ENCODE peak calls at places on chromosomes 2 and 18, in six cellular contexts. T, W, J, Q, S and M are unnamed samples.

GRCh38 chr2:144132357-144132756 is 387.6 kb downstream of the ZEB2 start:
- DNase-seq in T (no peak), W (peak), J (peak), Q (no peak), S (no peak), M (no peak)

GRCh38 chr2:109348645-109349554 is 219.9 kb downstream of the SH3RF3 start:
- DNase-seq in T (peak), W (no peak), J (no peak), Q (no peak), S (no peak), M (no peak)

GRCh38 chr2:225584821-225585220 is 185.3 kb downstream of the NYAP2 start:
- DNase-seq in T (no peak), W (no peak), J (peak), Q (no peak), S (no peak), M (no peak)

GRCh38 chr2:108412995-108413726 is 35.4 kb downstream of the SULT1C4 start:
- DNase-seq in T (no peak), W (peak), J (peak), Q (no peak), S (no peak), M (no peak)

GRCh38 chr18:75143851-75144250 is 65.1 kb downstream of the PTGR3 start:
- DNase-seq in T (no peak), W (no peak), J (no peak), Q (no peak), S (no peak), M (no peak)

GRCh38 chr2:6934758-6935638 is 17.8 kb downstream of the RNF144A start:
- DNase-seq in T (no peak), W (no peak), J (no peak), Q (no peak), S (no peak), M (no peak)

GRCh38 chr2:79621252-79621651 is 108.4 kb downstream of the CTNNA2 start:
- DNase-seq in T (no peak), W (no peak), J (no peak), Q (no peak), S (no peak), M (no peak)

GRCh38 chr2:7915302-7916200 is 766.3 kb upstream of the ID2 start:
- DNase-seq in T (no peak), W (peak), J (peak), Q (no peak), S (no peak), M (no peak)

GRCh38 chr2:169050476-169051240 is 18.7 kb upstream of the DHRS9 start:
- DNase-seq in T (no peak), W (peak), J (peak), Q (no peak), S (no peak), M (no peak)

GRCh38 chr2:237353207-237353606 is 60.8 kb downstream of the COL6A3 start:
- DNase-seq in T (no peak), W (no peak), J (no peak), Q (no peak), S (no peak), M (peak)
- TF ChIP-seq CTCF in T (no peak), W (no peak), J (no peak), Q (no peak), S (no peak), M (no peak)

GRCh38 chr2:199459286-199460100 is 1.8 kb upstream of the SATB2 start:
- DNase-seq in T (peak), W (peak), J (peak), Q (peak), S (peak), M (peak)
- TF ChIP-seq CTCF in T (no peak), W (no peak), J (no peak), Q (no peak), S (no peak), M (no peak)

GRCh38 chr18:31626409-31626808 is 34.7 kb downstream of the TTR start:
- DNase-seq in T (no peak), W (no peak), J (no peak), Q (no peak), S (no peak), M (no peak)
- TF ChIP-seq CTCF in T (peak), W (no peak), J (no peak), Q (no peak), S (no peak), M (no peak)

GRCh38 chr2:237601453-237602116 is 11.1 kb upstream of the RAB17 start:
- DNase-seq in T (no peak), W (no peak), J (no peak), Q (no peak), S (no peak), M (no peak)
- TF ChIP-seq CTCF in T (no peak), W (no peak), J (peak), Q (no peak), S (no peak), M (no peak)

GRCh38 chr18:3870914-3871313 is 420.9 kb downstream of the TGIF1 start:
- DNase-seq in T (no peak), W (no peak), J (no peak), Q (no peak), S (no peak), M (no peak)

GRCh38 chr18:3867252-3867651 is 417.3 kb downstream of the TGIF1 start:
- DNase-seq in T (no peak), W (no peak), J (no peak), Q (no peak), S (no peak), M (no peak)

GRCh38 chr18:3867768-3868445 is 417.9 kb downstream of the TGIF1 start:
- DNase-seq in T (no peak), W (peak), J (no peak), Q (no peak), S (no peak), M (no peak)

GRCh38 chr18:3871687-3872086 is 421.7 kb downstream of the TGIF1 start:
- DNase-seq in T (no peak), W (no peak), J (no peak), Q (no peak), S (no peak), M (no peak)

GRCh38 chr18:3869848-3870247 is 419.9 kb downstream of the TGIF1 start:
- DNase-seq in T (no peak), W (peak), J (peak), Q (no peak), S (no peak), M (no peak)
- TF ChIP-seq CTCF in T (peak), W (peak), J (peak), Q (peak), S (no peak), M (peak)

GRCh38 chr18:36411745-36412168 is 114.2 kb downstream of the FHOD3 start:
- DNase-seq in T (peak), W (peak), J (peak), Q (peak), S (no peak), M (peak)
- TF ChIP-seq CTCF in T (no peak), W (peak), J (peak), Q (peak), S (no peak), M (peak)

DNA sequence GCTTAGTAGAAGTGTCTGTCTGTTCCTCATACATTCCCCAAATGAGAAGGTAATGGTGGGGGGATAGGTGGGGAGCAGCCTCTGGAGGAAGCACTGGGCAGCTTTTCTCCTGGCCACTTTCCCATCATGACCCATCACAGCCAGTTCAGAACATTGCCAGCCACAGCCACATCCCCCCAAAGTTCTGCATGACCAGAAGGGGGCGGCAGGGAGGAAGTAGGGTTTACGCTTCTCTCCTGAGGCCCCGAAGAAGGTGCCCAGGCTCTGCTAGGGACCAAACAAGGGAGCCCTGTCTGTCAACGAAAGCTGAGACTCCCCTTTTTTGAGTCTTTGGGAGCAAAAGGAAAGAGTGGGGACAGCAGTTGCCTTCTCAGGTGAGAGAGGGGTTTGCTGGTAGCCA is 7.7 kb downstream of the IGFBP5 start:
- DNase-seq in T (peak), W (no peak), J (no peak), Q (peak), S (no peak), M (peak)
- TF ChIP-seq CTCF in T (peak), W (peak), J (peak), Q (peak), S (no peak), M (peak)

GRCh38 chr2:20444113-20444992 is 2.5 kb upstream of the RHOB start:
- DNase-seq in T (no peak), W (peak), J (peak), Q (no peak), S (no peak), M (no peak)
- TF ChIP-seq CTCF in T (no peak), W (no peak), J (no peak), Q (no peak), S (no peak), M (no peak)

DNA sequence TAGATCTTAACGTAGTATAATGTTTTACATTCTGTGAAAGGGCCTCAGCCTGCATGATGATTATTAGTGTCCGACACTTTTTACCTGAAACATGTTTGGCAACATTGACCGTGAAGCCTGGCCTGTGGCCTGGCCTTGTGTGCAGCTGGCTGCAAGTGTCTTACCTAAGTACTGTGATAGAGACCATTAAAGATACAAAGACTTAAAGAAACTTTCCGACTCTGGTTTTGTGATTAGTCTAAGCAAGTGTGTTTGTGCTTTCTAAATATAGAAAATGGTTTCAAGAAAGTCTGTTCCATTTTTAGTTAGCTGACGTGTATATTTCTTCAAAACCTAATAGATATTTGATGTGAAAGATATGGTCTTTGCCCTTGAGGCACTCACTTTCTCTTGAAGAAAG is 601.8 kb downstream of the LRP1B start:
- DNase-seq in T (no peak), W (no peak), J (no peak), Q (no peak), S (no peak), M (no peak)
- TF ChIP-seq CTCF in T (no peak), W (no peak), J (no peak), Q (no peak), S (no peak), M (no peak)